ENCODE peak calls at places on chromosomes 6 and 20, in nine cellular contexts. One of them, this sample, is unnamed.

GRCh38 chr6:21522007-21522758 is 71.4 kb upstream of the SOX4 start:
- DNase-seq in Calu3: no peak
- DNase-seq in fibroblast of lung: no peak
- DNase-seq in WTC11: no peak
- DNase-seq in A549: no peak
- DNase-seq in epithelial cell of proximal tubule: no peak
- DNase-seq in GM23338: no peak
- DNase-seq in neural progenitor cell: no peak
- DNase-seq in body of pancreas: no peak
- DNase-seq in this sample: no peak

GRCh38 chr6:10478187-10479040 is 42.7 kb upstream of the GCNT2 start:
- DNase-seq in Calu3: peak
- DNase-seq in fibroblast of lung: peak
- DNase-seq in WTC11: no peak
- DNase-seq in A549: peak
- DNase-seq in epithelial cell of proximal tubule: no peak
- DNase-seq in GM23338: peak
- DNase-seq in neural progenitor cell: peak
- DNase-seq in body of pancreas: no peak
- DNase-seq in this sample: no peak

GRCh38 chr20:48619126-48620101 is 208.4 kb downstream of the PREX1 start:
- DNase-seq in Calu3: no peak
- DNase-seq in fibroblast of lung: no peak
- DNase-seq in WTC11: no peak
- DNase-seq in A549: no peak
- DNase-seq in epithelial cell of proximal tubule: no peak
- DNase-seq in GM23338: no peak
- DNase-seq in neural progenitor cell: no peak
- DNase-seq in body of pancreas: peak
- DNase-seq in this sample: no peak

GRCh38 chr20:49768204-49769124 is 44.2 kb upstream of the SLC9A8 start:
- DNase-seq in Calu3: peak
- DNase-seq in fibroblast of lung: peak
- DNase-seq in WTC11: peak
- DNase-seq in A549: peak
- DNase-seq in epithelial cell of proximal tubule: peak
- DNase-seq in GM23338: peak
- DNase-seq in neural progenitor cell: peak
- DNase-seq in body of pancreas: peak
- DNase-seq in this sample: no peak

GRCh38 chr6:162090734-162091133 is 636.8 kb downstream of the PRKN start:
- DNase-seq in Calu3: no peak
- DNase-seq in fibroblast of lung: peak
- DNase-seq in WTC11: no peak
- DNase-seq in A549: no peak
- DNase-seq in epithelial cell of proximal tubule: peak
- DNase-seq in GM23338: no peak
- DNase-seq in neural progenitor cell: no peak
- DNase-seq in body of pancreas: no peak
- DNase-seq in this sample: no peak

GRCh38 chr6:79065232-79065631 is 12.8 kb downstream of the PHIP start:
- DNase-seq in Calu3: no peak
- DNase-seq in fibroblast of lung: no peak
- DNase-seq in WTC11: no peak
- DNase-seq in A549: no peak
- DNase-seq in epithelial cell of proximal tubule: no peak
- DNase-seq in GM23338: no peak
- DNase-seq in neural progenitor cell: no peak
- DNase-seq in body of pancreas: no peak
- DNase-seq in this sample: no peak

GRCh38 chr6:111936718-111937117 is 63.5 kb upstream of the FYN start:
- DNase-seq in Calu3: no peak
- DNase-seq in fibroblast of lung: no peak
- DNase-seq in WTC11: no peak
- DNase-seq in A549: no peak
- DNase-seq in epithelial cell of proximal tubule: no peak
- DNase-seq in GM23338: no peak
- DNase-seq in neural progenitor cell: no peak
- DNase-seq in body of pancreas: no peak
- DNase-seq in this sample: no peak

GRCh38 chr20:50146732-50147662 is 6.5 kb downstream of the PEDS1 start:
- DNase-seq in Calu3: peak
- DNase-seq in fibroblast of lung: peak
- DNase-seq in WTC11: no peak
- DNase-seq in A549: no peak
- DNase-seq in epithelial cell of proximal tubule: no peak
- DNase-seq in GM23338: peak
- DNase-seq in neural progenitor cell: peak
- DNase-seq in body of pancreas: no peak
- DNase-seq in this sample: no peak

GRCh38 chr6:22436134-22436533 is 133.2 kb upstream of the HDGFL1 start:
- DNase-seq in Calu3: no peak
- DNase-seq in fibroblast of lung: no peak
- DNase-seq in WTC11: no peak
- DNase-seq in A549: no peak
- DNase-seq in epithelial cell of proximal tubule: no peak
- DNase-seq in GM23338: no peak
- DNase-seq in neural progenitor cell: no peak
- DNase-seq in body of pancreas: no peak
- DNase-seq in this sample: no peak

GRCh38 chr20:57680131-57680716 is 29.6 kb downstream of the PMEPA1 start:
- DNase-seq in Calu3: no peak
- DNase-seq in fibroblast of lung: no peak
- DNase-seq in WTC11: no peak
- DNase-seq in A549: no peak
- DNase-seq in epithelial cell of proximal tubule: no peak
- DNase-seq in GM23338: no peak
- DNase-seq in neural progenitor cell: no peak
- DNase-seq in body of pancreas: no peak
- DNase-seq in this sample: no peak

GRCh38 chr6:102984360-102984759 is 1590.9 kb downstream of the GRIK2 start:
- DNase-seq in Calu3: no peak
- DNase-seq in fibroblast of lung: no peak
- DNase-seq in WTC11: no peak
- DNase-seq in A549: no peak
- DNase-seq in epithelial cell of proximal tubule: no peak
- DNase-seq in GM23338: no peak
- DNase-seq in neural progenitor cell: no peak
- DNase-seq in body of pancreas: no peak
- DNase-seq in this sample: no peak

GRCh38 chr20:20441259-20441658 is 73.4 kb downstream of the INSM1 start:
- DNase-seq in Calu3: no peak
- DNase-seq in fibroblast of lung: no peak
- DNase-seq in WTC11: no peak
- DNase-seq in A549: no peak
- DNase-seq in epithelial cell of proximal tubule: no peak
- DNase-seq in GM23338: peak
- DNase-seq in neural progenitor cell: no peak
- DNase-seq in body of pancreas: no peak
- DNase-seq in this sample: no peak

GRCh38 chr6:162344301-162344700 is 383.3 kb downstream of the PRKN start:
- DNase-seq in Calu3: no peak
- DNase-seq in fibroblast of lung: no peak
- DNase-seq in WTC11: no peak
- DNase-seq in A549: no peak
- DNase-seq in epithelial cell of proximal tubule: no peak
- DNase-seq in GM23338: no peak
- DNase-seq in neural progenitor cell: no peak
- DNase-seq in body of pancreas: no peak
- DNase-seq in this sample: no peak

GRCh38 chr6:13574149-13574570 is 241 bp upstream of the SIRT5 start:
- DNase-seq in Calu3: peak
- DNase-seq in fibroblast of lung: peak
- DNase-seq in WTC11: peak
- DNase-seq in A549: peak
- DNase-seq in epithelial cell of proximal tubule: peak
- DNase-seq in GM23338: peak
- DNase-seq in neural progenitor cell: peak
- DNase-seq in body of pancreas: peak
- DNase-seq in this sample: peak

GRCh38 chr6:43773050-43773956 is 3.3 kb downstream of the VEGFA start:
- DNase-seq in Calu3: peak
- DNase-seq in fibroblast of lung: peak
- DNase-seq in WTC11: peak
- DNase-seq in A549: peak
- DNase-seq in epithelial cell of proximal tubule: no peak
- DNase-seq in GM23338: peak
- DNase-seq in neural progenitor cell: peak
- DNase-seq in body of pancreas: peak
- DNase-seq in this sample: peak

DNA sequence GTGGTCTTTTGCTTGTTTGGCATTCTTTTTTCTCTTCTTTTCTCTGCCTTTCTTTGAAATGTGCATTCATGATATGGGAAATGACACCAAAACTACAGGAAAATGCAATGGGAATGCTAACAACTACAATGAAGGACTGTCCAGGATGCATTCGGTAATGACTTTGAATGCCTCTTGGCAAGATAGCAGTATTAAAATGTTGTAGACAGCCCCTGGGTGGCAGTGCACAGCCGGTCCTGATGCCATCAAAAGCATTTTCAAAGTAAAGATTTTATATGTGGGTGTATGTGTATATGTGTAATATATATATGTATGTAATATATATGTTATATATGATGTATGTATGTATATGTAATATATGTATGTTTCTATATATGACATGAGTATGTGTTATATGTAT is 218.9 kb upstream of the MMS22L start:
- DNase-seq in Calu3: no peak
- DNase-seq in fibroblast of lung: no peak
- DNase-seq in WTC11: no peak
- DNase-seq in A549: no peak
- DNase-seq in epithelial cell of proximal tubule: no peak
- DNase-seq in GM23338: no peak
- DNase-seq in neural progenitor cell: no peak
- DNase-seq in body of pancreas: no peak
- DNase-seq in this sample: no peak
- TF ChIP-seq CTCF in Calu3: no peak
- TF ChIP-seq CTCF in fibroblast of lung: no peak
- TF ChIP-seq CTCF in WTC11: no peak
- TF ChIP-seq CTCF in A549: no peak
- TF ChIP-seq CTCF in epithelial cell of proximal tubule: no peak
- TF ChIP-seq CTCF in GM23338: peak
- TF ChIP-seq CTCF in neural progenitor cell: no peak
- TF ChIP-seq CTCF in body of pancreas: no peak
- TF ChIP-seq CTCF in this sample: no peak

DNA sequence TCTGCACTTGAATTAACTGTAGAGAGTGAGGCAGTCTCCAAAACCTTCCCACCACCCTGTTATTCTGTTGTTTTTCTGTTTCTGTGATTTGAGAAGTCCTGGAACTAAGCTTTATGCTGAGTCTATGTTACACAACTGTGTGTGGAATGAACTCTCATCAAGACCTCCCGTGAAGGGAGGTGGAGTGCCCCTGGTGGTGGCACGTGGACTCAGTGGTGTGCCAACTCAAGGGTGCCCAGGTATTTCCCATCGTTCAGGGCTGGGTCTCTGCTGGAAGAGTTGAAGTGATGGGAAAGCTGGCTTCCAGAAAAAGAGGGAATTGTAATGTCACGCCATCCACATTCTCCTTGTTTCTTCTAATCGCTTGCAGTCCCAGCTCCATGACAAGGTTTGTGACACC is 374.2 kb downstream of the SMOC2 start:
- DNase-seq in Calu3: peak
- DNase-seq in fibroblast of lung: no peak
- DNase-seq in WTC11: peak
- DNase-seq in A549: no peak
- DNase-seq in epithelial cell of proximal tubule: no peak
- DNase-seq in GM23338: peak
- DNase-seq in neural progenitor cell: peak
- DNase-seq in body of pancreas: no peak
- DNase-seq in this sample: no peak
- TF ChIP-seq CTCF in Calu3: peak
- TF ChIP-seq CTCF in fibroblast of lung: no peak
- TF ChIP-seq CTCF in WTC11: peak
- TF ChIP-seq CTCF in A549: no peak
- TF ChIP-seq CTCF in epithelial cell of proximal tubule: peak
- TF ChIP-seq CTCF in GM23338: peak
- TF ChIP-seq CTCF in neural progenitor cell: peak
- TF ChIP-seq CTCF in body of pancreas: peak
- TF ChIP-seq CTCF in this sample: peak

GRCh38 chr6:366972-367794 is 24.4 kb upstream of the IRF4 start:
- DNase-seq in Calu3: no peak
- DNase-seq in fibroblast of lung: no peak
- DNase-seq in WTC11: no peak
- DNase-seq in A549: no peak
- DNase-seq in epithelial cell of proximal tubule: no peak
- DNase-seq in GM23338: no peak
- DNase-seq in neural progenitor cell: no peak
- DNase-seq in body of pancreas: no peak
- DNase-seq in this sample: no peak

GRCh38 chr6:363909-364308 is 27.6 kb upstream of the IRF4 start:
- DNase-seq in Calu3: no peak
- DNase-seq in fibroblast of lung: no peak
- DNase-seq in WTC11: no peak
- DNase-seq in A549: no peak
- DNase-seq in epithelial cell of proximal tubule: no peak
- DNase-seq in GM23338: no peak
- DNase-seq in neural progenitor cell: no peak
- DNase-seq in body of pancreas: no peak
- DNase-seq in this sample: no peak

GRCh38 chr6:364609-365540 is 26.7 kb upstream of the IRF4 start:
- DNase-seq in Calu3: no peak
- DNase-seq in fibroblast of lung: no peak
- DNase-seq in WTC11: no peak
- DNase-seq in A549: no peak
- DNase-seq in epithelial cell of proximal tubule: peak
- DNase-seq in GM23338: no peak
- DNase-seq in neural progenitor cell: no peak
- DNase-seq in body of pancreas: no peak
- DNase-seq in this sample: peak

GRCh38 chr6:366389-366788 is 25.2 kb upstream of the IRF4 start:
- DNase-seq in Calu3: no peak
- DNase-seq in fibroblast of lung: no peak
- DNase-seq in WTC11: no peak
- DNase-seq in A549: no peak
- DNase-seq in epithelial cell of proximal tubule: no peak
- DNase-seq in GM23338: no peak
- DNase-seq in neural progenitor cell: no peak
- DNase-seq in body of pancreas: no peak
- DNase-seq in this sample: no peak

DNA sequence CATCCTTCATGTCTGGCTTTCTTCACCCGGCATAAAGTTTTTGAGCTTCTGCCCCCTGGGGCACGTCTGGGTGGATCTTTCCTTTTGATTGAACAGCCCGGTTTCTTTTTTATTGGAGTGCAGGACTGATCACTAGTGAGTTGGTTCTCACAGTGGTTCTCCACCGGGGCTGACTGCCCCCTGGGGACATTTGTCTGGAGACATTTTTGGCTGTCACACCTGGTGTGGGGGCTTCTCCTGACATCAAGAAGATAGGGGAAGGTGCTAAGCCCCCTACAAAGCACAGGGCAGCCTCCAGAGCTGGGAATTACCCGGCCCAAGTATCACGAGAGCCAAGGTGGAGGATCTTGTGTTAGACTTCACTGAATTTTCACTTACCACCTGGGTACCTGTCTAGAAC is 25.7 kb upstream of the IRF4 start:
- DNase-seq in Calu3: no peak
- DNase-seq in fibroblast of lung: no peak
- DNase-seq in WTC11: no peak
- DNase-seq in A549: no peak
- DNase-seq in epithelial cell of proximal tubule: no peak
- DNase-seq in GM23338: no peak
- DNase-seq in neural progenitor cell: no peak
- DNase-seq in body of pancreas: no peak
- DNase-seq in this sample: no peak
- TF ChIP-seq CTCF in Calu3: no peak
- TF ChIP-seq CTCF in fibroblast of lung: no peak
- TF ChIP-seq CTCF in WTC11: no peak
- TF ChIP-seq CTCF in A549: no peak
- TF ChIP-seq CTCF in epithelial cell of proximal tubule: no peak
- TF ChIP-seq CTCF in GM23338: no peak
- TF ChIP-seq CTCF in neural progenitor cell: no peak
- TF ChIP-seq CTCF in body of pancreas: no peak
- TF ChIP-seq CTCF in this sample: no peak

GRCh38 chr6:6699741-6700367 is 111.3 kb downstream of the LY86 start:
- DNase-seq in Calu3: peak
- DNase-seq in fibroblast of lung: peak
- DNase-seq in WTC11: no peak
- DNase-seq in A549: peak
- DNase-seq in epithelial cell of proximal tubule: peak
- DNase-seq in GM23338: peak
- DNase-seq in neural progenitor cell: peak
- DNase-seq in body of pancreas: peak
- DNase-seq in this sample: no peak
- TF ChIP-seq CTCF in Calu3: no peak
- TF ChIP-seq CTCF in fibroblast of lung: no peak
- TF ChIP-seq CTCF in WTC11: no peak
- TF ChIP-seq CTCF in A549: no peak
- TF ChIP-seq CTCF in epithelial cell of proximal tubule: peak
- TF ChIP-seq CTCF in GM23338: peak
- TF ChIP-seq CTCF in neural progenitor cell: no peak
- TF ChIP-seq CTCF in body of pancreas: no peak
- TF ChIP-seq CTCF in this sample: no peak